ENCODE peak calls at places on chromosomes 16 and 17, in nine cellular contexts. One of them, this sample, is unnamed.

GRCh38 chr16:50121721-50122445 is 31.2 kb upstream of the TENT4B start:
- DNase-seq in adrenal gland: no peak
- DNase-seq in esophagus squamous epithelium: no peak
- DNase-seq in right lobe of liver: no peak
- DNase-seq in Peyer's patch: peak; percentile 22
- DNase-seq in esophagus muscularis mucosa: no peak
- DNase-seq in tibial nerve: no peak
- DNase-seq in H54: no peak
- DNase-seq in A549: no peak
- DNase-seq in this sample: no peak

GRCh38 chr17:7464081-7464480 is 15.3 kb downstream of the ZBTB4 start:
- DNase-seq in tibial nerve: no peak
- DNase-seq in esophagus squamous epithelium: no peak
- DNase-seq in A549: no peak
- DNase-seq in Peyer's patch: no peak
- DNase-seq in right lobe of liver: no peak
- DNase-seq in H54: no peak
- DNase-seq in adrenal gland: no peak
- DNase-seq in esophagus muscularis mucosa: no peak
- DNase-seq in this sample: no peak

GRCh38 chr16:57394444-57394843 is 10.1 kb upstream of the CCL17 start:
- DNase-seq in tibial nerve: no peak
- DNase-seq in adrenal gland: peak; percentile 45
- DNase-seq in Peyer's patch: no peak
- DNase-seq in right lobe of liver: no peak
- DNase-seq in esophagus muscularis mucosa: no peak
- DNase-seq in esophagus squamous epithelium: no peak
- DNase-seq in A549: no peak
- DNase-seq in H54: no peak
- DNase-seq in this sample: no peak

GRCh38 chr17:17888821-17889220 is 52.0 kb upstream of the SREBF1 start:
- DNase-seq in A549: peak; percentile 44
- DNase-seq in esophagus squamous epithelium: no peak
- DNase-seq in adrenal gland: no peak
- DNase-seq in tibial nerve: no peak
- DNase-seq in esophagus muscularis mucosa: no peak
- DNase-seq in H54: no peak
- DNase-seq in right lobe of liver: no peak
- DNase-seq in Peyer's patch: no peak
- DNase-seq in this sample: no peak

GRCh38 chr16:46972971-46973456 is 460 bp downstream of the DNAJA2 start:
- DNase-seq in adrenal gland: peak; percentile 66
- DNase-seq in tibial nerve: no peak
- DNase-seq in esophagus squamous epithelium: no peak
- DNase-seq in A549: no peak
- DNase-seq in H54: peak; percentile 24
- DNase-seq in right lobe of liver: peak; percentile 43
- DNase-seq in esophagus muscularis mucosa: no peak
- DNase-seq in Peyer's patch: peak; percentile 50
- DNase-seq in this sample: no peak

GRCh38 chr16:24580665-24581064 is 41.3 kb downstream of the RBBP6 start:
- DNase-seq in esophagus muscularis mucosa: no peak
- DNase-seq in right lobe of liver: no peak
- DNase-seq in esophagus squamous epithelium: no peak
- DNase-seq in A549: peak; percentile 33
- DNase-seq in adrenal gland: no peak
- DNase-seq in Peyer's patch: no peak
- DNase-seq in tibial nerve: no peak
- DNase-seq in H54: no peak
- DNase-seq in this sample: no peak

GRCh38 chr17:42281571-42282096 is 5.4 kb upstream of the STAT5B start:
- DNase-seq in A549: no peak
- DNase-seq in esophagus squamous epithelium: no peak
- DNase-seq in Peyer's patch: no peak
- DNase-seq in H54: no peak
- DNase-seq in tibial nerve: no peak
- DNase-seq in adrenal gland: peak; percentile 1
- DNase-seq in esophagus muscularis mucosa: peak; percentile 80
- DNase-seq in right lobe of liver: no peak
- DNase-seq in this sample: no peak

GRCh38 chr17:79706931-79707382 is 23.8 kb upstream of the ENPP7 start:
- DNase-seq in tibial nerve: no peak
- DNase-seq in adrenal gland: no peak
- DNase-seq in esophagus muscularis mucosa: no peak
- DNase-seq in A549: no peak
- DNase-seq in right lobe of liver: no peak
- DNase-seq in H54: no peak
- DNase-seq in esophagus squamous epithelium: no peak
- DNase-seq in Peyer's patch: no peak
- DNase-seq in this sample: no peak

DNA sequence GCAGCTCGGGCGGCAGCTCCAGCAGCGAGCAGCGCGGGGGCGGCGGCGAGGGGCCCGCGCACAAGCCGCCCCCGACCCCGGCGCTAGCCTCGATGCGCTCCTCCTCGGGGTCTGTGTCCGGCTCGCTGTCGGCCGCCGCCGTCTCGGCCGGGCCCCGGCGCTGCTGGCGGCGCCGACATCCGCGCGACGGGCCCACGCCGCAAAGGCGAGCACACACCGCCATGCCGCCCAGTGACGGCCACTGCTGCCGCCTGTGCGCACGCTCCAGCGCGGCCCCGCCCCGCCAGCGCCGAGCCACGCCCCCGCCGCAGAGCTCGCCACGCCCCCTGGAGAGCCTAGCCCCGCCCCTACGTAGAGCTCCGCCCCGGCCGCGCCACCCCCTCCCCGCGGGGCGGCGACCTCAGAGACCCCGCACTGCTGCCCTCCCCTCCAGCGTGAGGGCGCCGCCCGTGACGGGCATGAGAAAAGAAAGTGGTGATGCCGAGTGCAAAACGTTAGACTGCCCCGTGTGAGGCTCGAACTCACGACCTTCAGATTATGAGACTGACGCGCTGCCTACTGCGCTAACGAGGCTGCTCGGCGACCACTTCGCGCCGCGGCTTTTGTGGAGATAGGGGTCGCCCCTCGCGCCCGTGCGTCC is at the start of gene FBXO31:
- DNase-seq in esophagus squamous epithelium: peak; percentile 41
- DNase-seq in Peyer's patch: peak; percentile 84
- DNase-seq in tibial nerve: peak; percentile 82
- DNase-seq in right lobe of liver: peak; percentile 91
- DNase-seq in adrenal gland: peak; percentile 85
- DNase-seq in H54: peak; percentile 91
- DNase-seq in esophagus muscularis mucosa: peak; percentile 95
- DNase-seq in A549: peak; percentile 67
- DNase-seq in this sample: peak; percentile 73
- TF ChIP-seq POLR2A in esophagus squamous epithelium: peak; percentile 97
- TF ChIP-seq POLR2A in Peyer's patch: peak; percentile 61
- TF ChIP-seq POLR2A in tibial nerve: peak; percentile 98
- TF ChIP-seq POLR2A in right lobe of liver: peak; percentile 96
- TF ChIP-seq POLR2A in adrenal gland: peak; percentile 91
- TF ChIP-seq POLR2A in H54: peak; percentile 98
- TF ChIP-seq POLR2A in esophagus muscularis mucosa: no peak
- TF ChIP-seq POLR2A in A549: peak; percentile 94
- TF ChIP-seq POLR2A in this sample: no peak

DNA sequence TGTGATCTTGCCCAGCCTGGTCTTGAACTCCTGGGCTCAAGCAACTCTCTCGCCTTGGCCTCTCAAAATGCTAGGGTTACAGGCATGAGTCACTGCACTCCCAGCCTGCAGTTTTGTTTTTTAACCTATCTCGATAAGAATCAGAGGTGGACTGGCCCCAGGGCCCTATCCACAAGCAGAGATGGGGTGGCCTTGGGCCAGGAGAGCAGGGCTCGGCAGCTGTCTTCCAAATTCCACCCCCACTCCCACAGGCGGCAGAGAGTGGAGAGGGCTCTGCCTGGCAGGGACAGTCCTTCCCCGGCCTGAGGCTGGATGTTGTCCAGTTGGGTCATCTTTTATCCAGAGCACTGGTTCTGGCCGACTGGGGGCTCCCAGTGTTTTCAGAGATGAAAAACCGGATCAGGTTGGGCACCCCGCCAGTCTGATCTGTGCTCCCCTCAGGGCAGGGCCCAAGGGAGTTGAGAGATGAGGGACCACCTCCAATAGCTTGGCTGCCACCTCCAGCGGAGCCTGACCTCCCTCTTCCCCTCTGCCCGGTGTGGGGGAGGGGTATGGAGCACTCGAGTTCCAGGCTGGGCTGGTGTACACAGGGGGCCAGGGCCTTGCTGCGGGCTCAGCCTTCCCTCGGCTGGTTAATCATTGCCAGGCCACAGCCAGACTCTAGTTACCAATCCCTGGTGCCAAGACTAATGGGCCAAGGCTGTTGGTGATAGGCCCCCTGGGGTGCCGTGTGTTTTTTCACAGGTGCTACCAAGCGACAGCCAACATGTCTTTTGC is 30.3 kb upstream of the MYO15B start:
- DNase-seq in right lobe of liver: peak; percentile 91
- DNase-seq in Peyer's patch: no peak
- DNase-seq in adrenal gland: peak; percentile 95
- DNase-seq in esophagus muscularis mucosa: no peak
- DNase-seq in esophagus squamous epithelium: no peak
- DNase-seq in tibial nerve: no peak
- DNase-seq in H54: peak; percentile 89
- DNase-seq in A549: peak; percentile 97
- DNase-seq in this sample: no peak
- TF ChIP-seq POLR2A in right lobe of liver: no peak
- TF ChIP-seq POLR2A in Peyer's patch: no peak
- TF ChIP-seq POLR2A in adrenal gland: no peak
- TF ChIP-seq POLR2A in esophagus muscularis mucosa: no peak
- TF ChIP-seq POLR2A in esophagus squamous epithelium: no peak
- TF ChIP-seq POLR2A in tibial nerve: no peak
- TF ChIP-seq POLR2A in H54: no peak
- TF ChIP-seq POLR2A in A549: no peak
- TF ChIP-seq POLR2A in this sample: no peak

GRCh38 chr17:32341857-32342602 is at the start of gene C17orf75:
- DNase-seq in esophagus squamous epithelium: no peak
- DNase-seq in A549: peak; percentile 69
- DNase-seq in tibial nerve: peak; percentile 33
- DNase-seq in right lobe of liver: peak; percentile 76
- DNase-seq in H54: peak; percentile 76
- DNase-seq in adrenal gland: peak; percentile 77
- DNase-seq in esophagus muscularis mucosa: peak; percentile 95
- DNase-seq in Peyer's patch: peak; percentile 71
- DNase-seq in this sample: peak; percentile 60
- TF ChIP-seq POLR2A in esophagus squamous epithelium: peak; percentile 38
- TF ChIP-seq POLR2A in A549: peak; percentile 71
- TF ChIP-seq POLR2A in tibial nerve: no peak
- TF ChIP-seq POLR2A in right lobe of liver: peak; percentile 36
- TF ChIP-seq POLR2A in H54: peak; percentile 60
- TF ChIP-seq POLR2A in adrenal gland: peak; percentile 22
- TF ChIP-seq POLR2A in esophagus muscularis mucosa: no peak
- TF ChIP-seq POLR2A in Peyer's patch: peak; percentile 47
- TF ChIP-seq POLR2A in this sample: peak; percentile 77

GRCh38 chr17:59425085-59425901 is 93.8 kb downstream of the YPEL2 start:
- DNase-seq in Peyer's patch: no peak
- DNase-seq in esophagus muscularis mucosa: no peak
- DNase-seq in right lobe of liver: peak; percentile 59
- DNase-seq in esophagus squamous epithelium: no peak
- DNase-seq in tibial nerve: no peak
- DNase-seq in A549: no peak
- DNase-seq in H54: no peak
- DNase-seq in adrenal gland: peak; percentile 24
- DNase-seq in this sample: no peak

GRCh38 chr17:59426031-59426430 is 94.6 kb downstream of the YPEL2 start:
- DNase-seq in Peyer's patch: no peak
- DNase-seq in tibial nerve: no peak
- DNase-seq in H54: no peak
- DNase-seq in right lobe of liver: no peak
- DNase-seq in A549: no peak
- DNase-seq in adrenal gland: no peak
- DNase-seq in esophagus muscularis mucosa: no peak
- DNase-seq in esophagus squamous epithelium: no peak
- DNase-seq in this sample: no peak

GRCh38 chr17:59427996-59428395 is 96.5 kb downstream of the YPEL2 start:
- DNase-seq in H54: no peak
- DNase-seq in esophagus muscularis mucosa: no peak
- DNase-seq in adrenal gland: no peak
- DNase-seq in tibial nerve: no peak
- DNase-seq in A549: no peak
- DNase-seq in Peyer's patch: no peak
- DNase-seq in right lobe of liver: no peak
- DNase-seq in esophagus squamous epithelium: no peak
- DNase-seq in this sample: no peak

GRCh38 chr17:59428896-59429460 is 97.5 kb downstream of the YPEL2 start:
- DNase-seq in esophagus squamous epithelium: no peak
- DNase-seq in esophagus muscularis mucosa: no peak
- DNase-seq in tibial nerve: no peak
- DNase-seq in Peyer's patch: no peak
- DNase-seq in right lobe of liver: no peak
- DNase-seq in adrenal gland: no peak
- DNase-seq in A549: no peak
- DNase-seq in H54: no peak
- DNase-seq in this sample: no peak

GRCh38 chr17:59427425-59427921 is 96.0 kb downstream of the YPEL2 start:
- DNase-seq in tibial nerve: no peak
- DNase-seq in esophagus muscularis mucosa: no peak
- DNase-seq in right lobe of liver: no peak
- DNase-seq in esophagus squamous epithelium: no peak
- DNase-seq in adrenal gland: peak; percentile 23
- DNase-seq in A549: no peak
- DNase-seq in Peyer's patch: no peak
- DNase-seq in H54: peak; percentile 28
- DNase-seq in this sample: no peak
- TF ChIP-seq POLR2A in tibial nerve: no peak
- TF ChIP-seq POLR2A in esophagus muscularis mucosa: no peak
- TF ChIP-seq POLR2A in right lobe of liver: no peak
- TF ChIP-seq POLR2A in esophagus squamous epithelium: no peak
- TF ChIP-seq POLR2A in adrenal gland: no peak
- TF ChIP-seq POLR2A in A549: no peak
- TF ChIP-seq POLR2A in Peyer's patch: no peak
- TF ChIP-seq POLR2A in H54: no peak
- TF ChIP-seq POLR2A in this sample: no peak